ENCODE peak calls at places on chromosomes 2 and 18, in five cellular contexts. One of them, this sample, is unnamed.

GRCh38 chr18:8493141-8493540 is 116.1 kb upstream of the RAB12 start:
- DNase-seq in ELR: no peak
- DNase-seq in Panc1: no peak
- DNase-seq in cerebellar cortex: no peak
- DNase-seq in Calu3: no peak
- DNase-seq in this sample: no peak

GRCh38 chr2:129297430-129297829 is 682.0 kb upstream of the RAB6C start:
- DNase-seq in ELR: no peak
- DNase-seq in Panc1: no peak
- DNase-seq in cerebellar cortex: no peak
- DNase-seq in Calu3: no peak
- DNase-seq in this sample: no peak

GRCh38 chr2:190123956-190124355 is 61.4 kb upstream of the MSTN start:
- DNase-seq in ELR: peak; percentile 70
- DNase-seq in Panc1: no peak
- DNase-seq in cerebellar cortex: no peak
- DNase-seq in Calu3: no peak
- DNase-seq in this sample: no peak

GRCh38 chr18:10518595-10519273 is 7.1 kb upstream of the NAPG start:
- DNase-seq in ELR: no peak
- DNase-seq in Panc1: no peak
- DNase-seq in cerebellar cortex: no peak
- DNase-seq in Calu3: no peak
- DNase-seq in this sample: no peak

GRCh38 chr2:46514738-46515137 is 35.4 kb downstream of the TMEM247 start:
- DNase-seq in ELR: no peak
- DNase-seq in Panc1: no peak
- DNase-seq in cerebellar cortex: no peak
- DNase-seq in Calu3: no peak
- DNase-seq in this sample: no peak

GRCh38 chr18:73150199-73150598 is 282.4 kb upstream of the NETO1 start:
- DNase-seq in ELR: no peak
- DNase-seq in Panc1: no peak
- DNase-seq in cerebellar cortex: no peak
- DNase-seq in Calu3: no peak
- DNase-seq in this sample: no peak

GRCh38 chr2:45700407-45701013 is 49.0 kb downstream of the PRKCE start:
- DNase-seq in ELR: no peak
- DNase-seq in Panc1: no peak
- DNase-seq in cerebellar cortex: no peak
- DNase-seq in Calu3: no peak
- DNase-seq in this sample: no peak

GRCh38 chr2:83787189-83787588 is 671.9 kb downstream of the SUCLG1 start:
- DNase-seq in ELR: no peak
- DNase-seq in Panc1: no peak
- DNase-seq in cerebellar cortex: no peak
- DNase-seq in Calu3: no peak
- DNase-seq in this sample: no peak

GRCh38 chr2:14492920-14493503 is 139.5 kb upstream of the LRATD1 start:
- DNase-seq in ELR: peak; percentile 95
- DNase-seq in Panc1: no peak
- DNase-seq in cerebellar cortex: no peak
- DNase-seq in Calu3: no peak
- DNase-seq in this sample: no peak

GRCh38 chr2:127424598-127425379 is 6.6 kb downstream of the PROC start:
- DNase-seq in ELR: no peak
- DNase-seq in Panc1: no peak
- DNase-seq in cerebellar cortex: no peak
- DNase-seq in Calu3: no peak
- DNase-seq in this sample: no peak

GRCh38 chr18:61606759-61607158 is 273.5 kb downstream of the CDH20 start:
- DNase-seq in ELR: peak; percentile 96
- DNase-seq in Panc1: peak; percentile 48
- DNase-seq in cerebellar cortex: peak; percentile 97
- DNase-seq in Calu3: peak; percentile 49
- DNase-seq in this sample: no peak

GRCh38 chr2:227536445-227536844 is 62.2 kb upstream of the SCYGR2 start:
- DNase-seq in ELR: no peak
- DNase-seq in Panc1: no peak
- DNase-seq in cerebellar cortex: peak; percentile 41
- DNase-seq in Calu3: no peak
- DNase-seq in this sample: no peak

GRCh38 chr18:58892536-58892935 is 27.9 kb downstream of the ZNF532 start:
- DNase-seq in ELR: no peak
- DNase-seq in Panc1: no peak
- DNase-seq in cerebellar cortex: no peak
- DNase-seq in Calu3: no peak
- DNase-seq in this sample: no peak

GRCh38 chr2:34242741-34243123 is 643.6 kb upstream of the FAM98A start:
- DNase-seq in ELR: no peak
- DNase-seq in Panc1: no peak
- DNase-seq in cerebellar cortex: peak; percentile 22
- DNase-seq in Calu3: no peak
- DNase-seq in this sample: no peak

GRCh38 chr2:225354281-225354774 is 45.2 kb upstream of the NYAP2 start:
- DNase-seq in ELR: peak; percentile 89
- DNase-seq in Panc1: no peak
- DNase-seq in cerebellar cortex: no peak
- DNase-seq in Calu3: no peak
- DNase-seq in this sample: no peak

GRCh38 chr2:159169187-159169586 is 117.3 kb downstream of the WDSUB1 start:
- DNase-seq in ELR: no peak
- DNase-seq in Panc1: no peak
- DNase-seq in cerebellar cortex: no peak
- DNase-seq in Calu3: no peak
- DNase-seq in this sample: no peak

GRCh38 chr2:37635359-37636208 is 35.9 kb downstream of the CDC42EP3 start:
- DNase-seq in ELR: peak; percentile 91
- DNase-seq in Panc1: no peak
- DNase-seq in cerebellar cortex: no peak
- DNase-seq in Calu3: no peak
- DNase-seq in this sample: peak; percentile 78

GRCh38 chr18:37355772-37356171 is 209.8 kb downstream of the CELF4 start:
- DNase-seq in ELR: no peak
- DNase-seq in Panc1: no peak
- DNase-seq in cerebellar cortex: no peak
- DNase-seq in Calu3: no peak
- DNase-seq in this sample: no peak

GRCh38 chr2:27069436-27069835 is 2.0 kb downstream of the OST4 start:
- DNase-seq in ELR: no peak
- DNase-seq in Panc1: no peak
- DNase-seq in cerebellar cortex: no peak
- DNase-seq in Calu3: no peak
- DNase-seq in this sample: no peak

GRCh38 chr2:161237397-161238263 is 70.6 kb upstream of the PSMD14 start:
- DNase-seq in ELR: peak; percentile 63
- DNase-seq in Panc1: no peak
- DNase-seq in cerebellar cortex: peak; percentile 50
- DNase-seq in Calu3: peak; percentile 29
- DNase-seq in this sample: peak; percentile 19

GRCh38 chr2:127672341-127673303 is 2.7 kb downstream of the LIMS2 start:
- DNase-seq in ELR: peak; percentile 13
- DNase-seq in Panc1: no peak
- DNase-seq in cerebellar cortex: no peak
- DNase-seq in Calu3: no peak
- DNase-seq in this sample: no peak

GRCh38 chr2:136183095-136183494 is 65.1 kb upstream of the CXCR4 start:
- DNase-seq in ELR: no peak
- DNase-seq in Panc1: no peak
- DNase-seq in cerebellar cortex: no peak
- DNase-seq in Calu3: no peak
- DNase-seq in this sample: no peak

This sample was measured in stimulated activated naive B cell treated with anti-CD40 and anti-IgM and Interleukin-4, amounts not matched to agents 10 μg/mL and 1 μg/mL and 100 μg/mL, for 72 hours.